ENCODE peak calls at places on chromosomes 12 and 14, in seven cellular contexts. I, S, M, F, O, R and A are unnamed samples.

GRCh38 chr14:99534333-99534732 is 53.1 kb downstream of the CCNK start:
- DNase-seq in R (no peak), M (no peak), S (no peak), F (peak; percentile 72), I (no peak), O (no peak), A (no peak)

GRCh38 chr12:128815779-128816642 is 7.7 kb downstream of the SLC15A4 start:
- DNase-seq in R (no peak), S (no peak), F (no peak), O (no peak), I (no peak), M (no peak), A (no peak)

GRCh38 chr12:42716521-42716920 is 127.0 kb upstream of the PRICKLE1 start:
- DNase-seq in O (no peak), R (peak; percentile 86), M (no peak), F (no peak), S (peak; percentile 94), I (no peak), A (peak; percentile 70)

GRCh38 chr14:51644215-51644969 is 7.3 kb upstream of the FRMD6 start:
- DNase-seq in O (peak; percentile 29), F (no peak), R (no peak), I (peak; percentile 67), M (no peak), S (no peak), A (no peak)

GRCh38 chr12:80869264-80869663 is 68.5 kb downstream of the LIN7A start:
- DNase-seq in I (no peak), O (no peak), M (no peak), S (no peak), F (no peak), R (no peak), A (no peak)

GRCh38 chr12:4089147-4089606 is 184.4 kb upstream of the CCND2 start:
- DNase-seq in F (no peak), M (no peak), I (no peak), S (peak; percentile 51), R (no peak), O (no peak), A (peak; percentile 39)

GRCh38 chr12:58583956-58584355 is 336.3 kb downstream of the LRIG3 start:
- DNase-seq in F (no peak), R (peak; percentile 31), I (no peak), O (no peak), S (no peak), M (no peak), A (no peak)

GRCh38 chr14:101235042-101235871 is 326.0 kb upstream of the DIO3 start:
- DNase-seq in S (peak; percentile 67), M (no peak), O (peak; percentile 5), F (peak; percentile 84), I (peak; percentile 78), R (peak; percentile 33), A (peak; percentile 31)

GRCh38 chr12:64744422-64745258 is 14.6 kb downstream of the GNS start:
- DNase-seq in S (peak; percentile 59), R (peak; percentile 56), F (no peak), I (peak; percentile 34), O (no peak), M (no peak), A (peak; percentile 35)

GRCh38 chr12:119940881-119941280 is 48.2 kb upstream of the BICDL1 start:
- DNase-seq in I (peak; percentile 99), R (peak; percentile 79), O (peak; percentile 92), S (peak; percentile 8), F (no peak), M (no peak), A (peak; percentile 70)

GRCh38 chr14:64696355-64696844 is 7.8 kb upstream of the PLEKHG3 start:
- DNase-seq in M (no peak), R (no peak), F (no peak), S (no peak), I (no peak), O (no peak), A (no peak)

GRCh38 chr12:122834921-122835692 is at the start of gene HIP1R:
- DNase-seq in I (peak; percentile 27), F (peak; percentile 82), O (no peak), S (no peak), M (peak; percentile 71), R (peak; percentile 15), A (peak; percentile 48)

GRCh38 chr12:66620703-66621102 is 58.2 kb downstream of the GRIP1 start:
- DNase-seq in S (no peak), O (no peak), F (no peak), I (no peak), R (no peak), M (no peak), A (no peak)

GRCh38 chr12:12282761-12283160 is 15.9 kb upstream of the LRP6 start:
- DNase-seq in R (peak; percentile 71), O (peak; percentile 78), M (no peak), S (peak; percentile 74), F (no peak), I (peak; percentile 60), A (peak; percentile 75)

GRCh38 chr12:108598553-108599250 is 818 bp upstream of the TMEM119 start:
- DNase-seq in R (no peak), M (no peak), O (no peak), I (no peak), F (no peak), S (no peak), A (no peak)

GRCh38 chr14:105247715-105248367 is 492 bp upstream of the BTBD6 start:
- DNase-seq in R (no peak), M (no peak), S (no peak), I (no peak), O (no peak), F (peak; percentile 14), A (no peak)
- H3K4me3 ChIP-seq in R (peak overlapping the region; percentile 52), M (peak overlapping the region; percentile 51), S (peak overlapping the region; percentile 69), I (peak overlapping the region; percentile 79), O (peak overlapping the region; percentile 70), F (peak overlapping the region; percentile 64), A (peak overlapping the region; percentile 47)

GRCh38 chr12:21940972-21941521 is at the start of gene ABCC9:
- DNase-seq in S (peak; percentile 29), I (no peak), M (no peak), O (no peak), R (peak; percentile 58), F (peak; percentile 72), A (no peak)

GRCh38 chr12:21939435-21939834 is 1.8 kb downstream of the ABCC9 start:
- DNase-seq in F (peak; percentile 16), S (no peak), M (no peak), O (no peak), R (peak; percentile 71), I (no peak), A (no peak)

GRCh38 chr12:21940549-21940948 is 677 bp downstream of the ABCC9 start:
- DNase-seq in O (no peak), M (no peak), F (no peak), S (no peak), R (peak; percentile 56), I (no peak), A (no peak)

GRCh38 chr12:21942377-21942703 is 1.1 kb upstream of the ABCC9 start:
- DNase-seq in I (no peak), O (no peak), F (no peak), M (no peak), S (no peak), R (no peak), A (no peak)

DNA sequence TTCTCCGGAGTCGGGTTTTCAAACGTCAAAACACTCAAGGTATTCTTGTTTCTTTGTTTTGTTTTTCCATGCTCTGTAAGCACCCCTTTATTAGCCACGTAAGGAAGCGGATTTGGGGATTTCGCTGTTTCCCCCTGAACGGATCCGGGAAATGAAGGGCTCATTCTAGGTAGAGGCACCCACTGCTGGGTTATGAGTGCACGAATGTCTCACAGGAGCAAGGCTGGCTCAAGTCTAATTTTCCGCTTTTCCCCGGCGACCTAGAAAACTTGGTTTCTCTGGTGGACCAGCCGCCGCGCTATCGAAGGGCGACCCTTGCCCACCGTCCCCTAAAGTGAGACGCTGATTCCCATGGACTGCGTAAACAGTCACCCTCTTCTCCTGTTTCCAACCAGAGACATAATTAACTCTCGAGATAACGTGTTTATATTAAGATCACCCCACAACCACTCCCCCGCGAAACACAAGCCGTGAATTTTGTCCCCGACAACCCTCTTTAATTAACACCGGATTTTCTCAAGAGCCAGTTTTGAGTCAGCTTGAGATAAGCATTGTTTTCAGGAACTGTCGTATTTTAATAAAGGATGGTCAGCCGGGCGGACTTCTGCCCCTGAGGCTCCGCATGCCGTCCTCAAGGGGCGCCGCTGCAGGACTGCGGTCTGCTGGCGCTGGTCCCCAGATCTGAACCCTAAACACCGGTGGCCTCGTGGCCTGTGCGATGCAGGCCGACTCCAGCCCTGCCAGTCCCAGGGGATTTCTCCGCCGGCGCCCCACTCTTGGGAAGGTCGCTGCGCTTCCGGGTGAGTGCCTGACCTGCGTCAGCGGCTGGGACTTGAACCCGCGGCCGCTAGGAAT is 523 bp upstream of the ABCC9 start:
- DNase-seq in I (no peak), F (peak; percentile 79), M (no peak), O (no peak), S (peak; percentile 40), R (peak; percentile 72), A (peak; percentile 39)
- TF ChIP-seq CTCF in I (no peak), F (peak; percentile 61), M (no peak), O (no peak), S (peak; percentile 62), R (peak; percentile 62), A (peak; percentile 51)

GRCh38 chr14:77124345-77125274 is 17.0 kb downstream of the ZDHHC22 start:
- DNase-seq in O (peak; percentile 8), M (peak; percentile 76), S (peak; percentile 44), F (peak; percentile 82), I (peak; percentile 38), R (peak; percentile 38), A (peak; percentile 30)
- H3K4me3 ChIP-seq in O (peak overlapping the region; percentile 37), M (peak overlapping the region; percentile 43), S (peak overlapping the region; percentile 59), F (peak overlapping the region; percentile 73), I (peak overlapping the region; percentile 50), R (peak overlapping the region; percentile 48), A (peak overlapping the region; percentile 41)

GRCh38 chr12:93591137-93591868 is 18.8 kb downstream of the SOCS2 start:
- DNase-seq in R (peak; percentile 86), S (peak; percentile 88), O (peak; percentile 76), I (peak; percentile 68), M (peak; percentile 71), F (peak; percentile 36), A (peak; percentile 89)
- TF ChIP-seq CTCF in R (no peak), S (no peak), O (no peak), I (no peak), M (no peak), F (no peak), A (no peak)

DNA sequence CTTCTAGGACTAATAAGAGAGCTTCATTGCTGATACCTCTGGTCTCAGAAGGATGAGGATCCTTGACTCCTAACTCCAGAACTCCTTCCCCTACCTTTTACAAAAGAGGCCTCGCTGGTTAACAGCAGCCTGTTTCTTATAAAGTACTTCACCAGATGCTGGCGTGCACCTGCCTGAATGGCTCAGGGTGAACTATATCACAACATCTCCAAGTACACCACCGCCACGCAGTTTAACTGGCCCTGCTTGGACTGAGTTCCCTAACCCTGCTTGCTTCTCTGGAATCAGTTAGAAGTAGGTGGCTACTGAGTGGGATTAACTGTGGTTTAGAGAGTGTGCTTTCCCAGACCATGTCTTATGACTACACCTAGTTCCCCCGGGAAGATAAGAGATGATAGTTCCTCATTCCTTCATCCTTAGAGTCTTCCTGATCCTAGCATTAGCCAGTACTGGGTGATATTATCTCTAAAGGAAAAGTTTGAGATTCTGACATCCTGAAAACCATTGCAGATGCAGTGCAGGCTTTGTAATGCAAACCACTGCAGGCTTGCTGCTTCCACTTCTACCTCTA is 3.0 kb downstream of the FOXJ2 start:
- DNase-seq in R (no peak), F (no peak), M (no peak), S (no peak), I (no peak), O (no peak), A (no peak)
- H3K4me3 ChIP-seq in R (no peak overlapping the region), F (no peak overlapping the region), M (no peak overlapping the region), S (no peak overlapping the region), I (no peak overlapping the region), O (no peak overlapping the region), A (no peak overlapping the region)